ENCODE peak calls at places on chromosomes 5 and 9, in eight cellular contexts. One of them, this sample, is unnamed. For H3K4me1, the result is how much of the 10 kb centered on the place peaks cover.

GRCh38 chr5:38465045-38465444 is 91.4 kb downstream of the LIFR start:
- DNase-seq in A673: no peak
- DNase-seq in uterus: no peak
- DNase-seq in cardiac muscle cell: no peak
- DNase-seq in OCI-LY7: no peak
- DNase-seq in ovary: no peak
- DNase-seq in kidney: no peak
- DNase-seq in spleen: no peak
- DNase-seq in this sample: no peak

GRCh38 chr9:13023498-13023897 is 248.7 kb downstream of the LURAP1L start:
- DNase-seq in A673: no peak
- DNase-seq in uterus: no peak
- DNase-seq in cardiac muscle cell: no peak
- DNase-seq in OCI-LY7: no peak
- DNase-seq in ovary: no peak
- DNase-seq in kidney: no peak
- DNase-seq in spleen: no peak
- DNase-seq in this sample: no peak

GRCh38 chr5:157912621-157913325 is 53.8 kb upstream of the CLINT1 start:
- DNase-seq in A673: peak
- DNase-seq in uterus: no peak
- DNase-seq in cardiac muscle cell: no peak
- DNase-seq in OCI-LY7: peak
- DNase-seq in ovary: no peak
- DNase-seq in kidney: peak
- DNase-seq in spleen: no peak
- DNase-seq in this sample: no peak

GRCh38 chr9:119556129-119556875 is 187.1 kb upstream of the BRINP1 start:
- DNase-seq in A673: peak
- DNase-seq in uterus: peak
- DNase-seq in cardiac muscle cell: peak
- DNase-seq in OCI-LY7: peak
- DNase-seq in ovary: peak
- DNase-seq in kidney: peak
- DNase-seq in spleen: peak
- DNase-seq in this sample: peak

GRCh38 chr5:116532762-116533525 is 41.7 kb downstream of the SEMA6A start:
- DNase-seq in A673: no peak
- DNase-seq in uterus: no peak
- DNase-seq in cardiac muscle cell: no peak
- DNase-seq in OCI-LY7: no peak
- DNase-seq in ovary: no peak
- DNase-seq in kidney: no peak
- DNase-seq in spleen: no peak
- DNase-seq in this sample: no peak

GRCh38 chr9:113956901-113957777 is 81.0 kb downstream of the ZNF618 start:
- DNase-seq in A673: no peak
- DNase-seq in uterus: no peak
- DNase-seq in cardiac muscle cell: no peak
- DNase-seq in OCI-LY7: no peak
- DNase-seq in ovary: no peak
- DNase-seq in kidney: no peak
- DNase-seq in spleen: no peak
- DNase-seq in this sample: no peak

GRCh38 chr9:113588936-113589335 is 125.4 kb downstream of the RGS3 start:
- DNase-seq in A673: no peak
- DNase-seq in uterus: no peak
- DNase-seq in cardiac muscle cell: no peak
- DNase-seq in OCI-LY7: no peak
- DNase-seq in ovary: no peak
- DNase-seq in kidney: peak
- DNase-seq in spleen: no peak
- DNase-seq in this sample: no peak

GRCh38 chr5:2898661-2899060 is 147.2 kb upstream of the IRX2 start:
- DNase-seq in A673: no peak
- DNase-seq in uterus: no peak
- DNase-seq in cardiac muscle cell: no peak
- DNase-seq in OCI-LY7: no peak
- DNase-seq in ovary: no peak
- DNase-seq in kidney: no peak
- DNase-seq in spleen: no peak
- DNase-seq in this sample: peak

GRCh38 chr5:65141487-65141886 is 340.2 kb downstream of the ADAMTS6 start:
- DNase-seq in A673: peak
- DNase-seq in uterus: no peak
- DNase-seq in cardiac muscle cell: no peak
- DNase-seq in OCI-LY7: no peak
- DNase-seq in ovary: no peak
- DNase-seq in kidney: no peak
- DNase-seq in spleen: no peak
- DNase-seq in this sample: no peak

GRCh38 chr5:123875444-123876264 is 363.7 kb downstream of the CSNK1G3 start:
- DNase-seq in A673: peak
- DNase-seq in uterus: no peak
- DNase-seq in cardiac muscle cell: peak
- DNase-seq in OCI-LY7: no peak
- DNase-seq in ovary: no peak
- DNase-seq in kidney: no peak
- DNase-seq in spleen: no peak
- DNase-seq in this sample: peak

GRCh38 chr5:96219580-96220281 is 213.3 kb downstream of the PCSK1 start:
- DNase-seq in A673: no peak
- DNase-seq in uterus: no peak
- DNase-seq in cardiac muscle cell: peak
- DNase-seq in OCI-LY7: no peak
- DNase-seq in ovary: no peak
- DNase-seq in kidney: no peak
- DNase-seq in spleen: no peak
- DNase-seq in this sample: peak

DNA sequence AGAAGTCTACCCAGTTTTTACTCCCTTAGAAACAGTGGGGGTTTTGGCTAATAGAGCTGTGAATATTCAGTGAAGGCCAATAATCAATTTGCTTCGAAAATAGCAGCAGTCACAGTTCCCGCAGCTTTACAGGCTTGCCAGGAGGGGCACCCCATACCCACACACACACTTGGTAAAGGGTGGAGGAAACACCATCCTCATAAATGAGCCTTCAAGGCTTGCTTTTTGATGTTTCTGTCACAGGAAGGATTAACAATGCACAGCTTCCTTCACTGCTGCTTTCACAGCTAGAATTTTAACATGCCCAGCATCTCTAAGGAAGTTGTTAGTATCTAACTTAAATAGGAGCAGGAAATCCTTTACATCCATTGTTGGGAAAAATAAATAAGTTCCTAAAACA is 1247.5 kb upstream of the C9orf72 start:
- DNase-seq in A673: peak
- DNase-seq in uterus: no peak
- DNase-seq in cardiac muscle cell: no peak
- DNase-seq in OCI-LY7: no peak
- DNase-seq in ovary: no peak
- DNase-seq in kidney: no peak
- DNase-seq in spleen: no peak
- DNase-seq in this sample: no peak
- H3K4me1 ChIP-seq in A673: half or more
- H3K4me1 ChIP-seq in uterus: under half
- H3K4me1 ChIP-seq in cardiac muscle cell: under half
- H3K4me1 ChIP-seq in OCI-LY7: under half
- H3K4me1 ChIP-seq in ovary: under half
- H3K4me1 ChIP-seq in kidney: under half
- H3K4me1 ChIP-seq in spleen: under half
- H3K4me1 ChIP-seq in this sample: under half

DNA sequence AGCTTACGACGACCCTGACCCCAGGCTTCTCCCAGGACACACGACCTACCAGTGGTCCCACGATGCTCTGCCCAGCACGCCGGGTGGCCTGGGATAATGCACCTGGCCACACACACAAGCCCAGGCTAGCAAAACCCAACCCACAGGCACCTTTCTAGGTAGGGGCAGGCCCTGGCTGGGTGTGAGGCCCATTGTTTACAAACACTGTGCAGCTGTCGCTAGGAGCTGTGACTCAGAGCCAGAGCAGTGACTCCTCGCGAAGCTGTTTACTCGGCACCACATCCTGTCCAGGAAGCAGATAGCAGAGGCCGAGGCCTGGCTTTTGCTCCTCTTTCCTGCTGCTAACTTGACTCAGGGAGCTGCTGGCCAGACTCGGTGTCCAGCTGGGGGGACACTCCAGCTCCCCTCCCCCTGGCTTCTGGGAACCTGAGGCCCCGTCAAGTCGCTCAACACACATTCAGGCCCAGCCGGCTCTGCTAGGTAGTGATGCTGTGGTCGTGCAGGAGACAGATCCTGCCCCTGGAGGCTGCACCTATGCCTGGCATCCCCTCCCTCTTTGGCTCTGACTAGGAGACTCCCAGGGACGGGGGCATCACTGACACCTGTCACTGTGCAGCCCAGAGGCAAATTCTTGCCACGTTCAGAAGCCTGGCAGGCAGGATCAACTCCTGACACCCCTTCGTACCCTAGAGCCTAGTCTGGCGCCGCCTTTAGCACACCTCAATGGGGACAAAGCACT is 12.8 kb upstream of the RALGDS start:
- DNase-seq in A673: no peak
- DNase-seq in uterus: peak
- DNase-seq in cardiac muscle cell: peak
- DNase-seq in OCI-LY7: peak
- DNase-seq in ovary: peak
- DNase-seq in kidney: peak
- DNase-seq in spleen: peak
- DNase-seq in this sample: peak
- H3K4me1 ChIP-seq in A673: under half
- H3K4me1 ChIP-seq in uterus: under half
- H3K4me1 ChIP-seq in cardiac muscle cell: under half
- H3K4me1 ChIP-seq in OCI-LY7: under half
- H3K4me1 ChIP-seq in ovary: under half
- H3K4me1 ChIP-seq in kidney: under half
- H3K4me1 ChIP-seq in spleen: half or more
- H3K4me1 ChIP-seq in this sample: under half

GRCh38 chr5:178123987-178124925 is 6.6 kb upstream of the RMND5B start:
- DNase-seq in A673: no peak
- DNase-seq in uterus: no peak
- DNase-seq in cardiac muscle cell: no peak
- DNase-seq in OCI-LY7: no peak
- DNase-seq in ovary: no peak
- DNase-seq in kidney: peak
- DNase-seq in spleen: no peak
- DNase-seq in this sample: no peak

GRCh38 chr5:178123094-178123986 is 7.5 kb upstream of the RMND5B start:
- DNase-seq in A673: no peak
- DNase-seq in uterus: no peak
- DNase-seq in cardiac muscle cell: no peak
- DNase-seq in OCI-LY7: no peak
- DNase-seq in ovary: no peak
- DNase-seq in kidney: no peak
- DNase-seq in spleen: no peak
- DNase-seq in this sample: no peak

GRCh38 chr5:178122346-178122745 is 8.5 kb upstream of the RMND5B start:
- DNase-seq in A673: no peak
- DNase-seq in uterus: no peak
- DNase-seq in cardiac muscle cell: no peak
- DNase-seq in OCI-LY7: no peak
- DNase-seq in ovary: no peak
- DNase-seq in kidney: no peak
- DNase-seq in spleen: no peak
- DNase-seq in this sample: no peak

GRCh38 chr5:178126556-178126955 is 4.3 kb upstream of the RMND5B start:
- DNase-seq in A673: no peak
- DNase-seq in uterus: no peak
- DNase-seq in cardiac muscle cell: no peak
- DNase-seq in OCI-LY7: no peak
- DNase-seq in ovary: no peak
- DNase-seq in kidney: no peak
- DNase-seq in spleen: no peak
- DNase-seq in this sample: no peak

DNA sequence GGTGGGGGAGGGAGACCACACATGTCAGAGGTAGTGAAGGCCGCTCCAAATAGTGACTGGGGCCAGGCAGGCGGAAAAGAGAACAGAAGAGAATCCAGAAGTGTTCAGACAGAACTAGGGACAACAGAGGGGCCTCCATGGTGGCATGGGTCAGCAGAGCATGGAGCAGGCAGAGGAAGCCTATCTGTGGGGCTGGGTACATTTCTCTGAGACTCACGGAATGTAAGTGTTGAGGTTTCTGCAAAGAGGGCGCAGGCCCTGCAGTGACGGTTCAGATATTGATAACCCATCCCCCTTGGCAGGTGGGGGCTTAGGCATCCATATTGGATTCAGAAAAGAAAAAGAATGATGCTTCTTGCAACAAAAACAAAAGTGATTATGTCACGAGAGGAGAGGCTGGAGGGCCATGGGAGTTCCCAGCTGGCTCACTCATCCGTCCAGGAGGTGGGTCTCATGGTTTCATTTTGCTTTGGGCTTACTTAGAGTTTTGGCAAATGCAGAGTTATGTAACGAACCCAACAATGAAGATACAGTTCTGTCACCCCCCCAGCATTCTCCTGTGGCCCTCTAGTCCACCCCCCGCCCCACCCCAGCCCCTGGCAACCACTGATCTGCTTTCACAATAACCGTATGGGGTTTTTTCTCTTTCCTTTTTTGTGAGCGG is 5.4 kb upstream of the RMND5B start:
- DNase-seq in A673: no peak
- DNase-seq in uterus: no peak
- DNase-seq in cardiac muscle cell: no peak
- DNase-seq in OCI-LY7: no peak
- DNase-seq in ovary: no peak
- DNase-seq in kidney: no peak
- DNase-seq in spleen: no peak
- DNase-seq in this sample: no peak
- H3K4me1 ChIP-seq in A673: under half
- H3K4me1 ChIP-seq in uterus: under half
- H3K4me1 ChIP-seq in cardiac muscle cell: under half
- H3K4me1 ChIP-seq in OCI-LY7: under half
- H3K4me1 ChIP-seq in ovary: under half
- H3K4me1 ChIP-seq in kidney: under half
- H3K4me1 ChIP-seq in spleen: under half
- H3K4me1 ChIP-seq in this sample: under half

GRCh38 chr5:177371705-177372533 is 12.3 kb upstream of the SLC34A1 start:
- DNase-seq in A673: no peak
- DNase-seq in uterus: no peak
- DNase-seq in cardiac muscle cell: no peak
- DNase-seq in OCI-LY7: no peak
- DNase-seq in ovary: no peak
- DNase-seq in kidney: no peak
- DNase-seq in spleen: peak
- DNase-seq in this sample: no peak

GRCh38 chr5:177369913-177370487 is 12.3 kb downstream of the RGS14 start:
- DNase-seq in A673: no peak
- DNase-seq in uterus: no peak
- DNase-seq in cardiac muscle cell: no peak
- DNase-seq in OCI-LY7: no peak
- DNase-seq in ovary: no peak
- DNase-seq in kidney: no peak
- DNase-seq in spleen: no peak
- DNase-seq in this sample: no peak

GRCh38 chr5:177369050-177369912 is 11.6 kb downstream of the RGS14 start:
- DNase-seq in A673: peak
- DNase-seq in uterus: no peak
- DNase-seq in cardiac muscle cell: peak
- DNase-seq in OCI-LY7: peak
- DNase-seq in ovary: no peak
- DNase-seq in kidney: no peak
- DNase-seq in spleen: no peak
- DNase-seq in this sample: peak

GRCh38 chr5:177371120-177371537 is 13.1 kb upstream of the SLC34A1 start:
- DNase-seq in A673: no peak
- DNase-seq in uterus: no peak
- DNase-seq in cardiac muscle cell: no peak
- DNase-seq in OCI-LY7: no peak
- DNase-seq in ovary: peak
- DNase-seq in kidney: no peak
- DNase-seq in spleen: no peak
- DNase-seq in this sample: no peak

GRCh38 chr5:177370488-177371119 is 12.9 kb downstream of the RGS14 start:
- DNase-seq in A673: peak
- DNase-seq in uterus: peak
- DNase-seq in cardiac muscle cell: peak
- DNase-seq in OCI-LY7: peak
- DNase-seq in ovary: peak
- DNase-seq in kidney: peak
- DNase-seq in spleen: peak
- DNase-seq in this sample: peak
- H3K4me1 ChIP-seq in A673: under half
- H3K4me1 ChIP-seq in uterus: under half
- H3K4me1 ChIP-seq in cardiac muscle cell: under half
- H3K4me1 ChIP-seq in OCI-LY7: under half
- H3K4me1 ChIP-seq in ovary: under half
- H3K4me1 ChIP-seq in kidney: under half
- H3K4me1 ChIP-seq in spleen: half or more
- H3K4me1 ChIP-seq in this sample: under half